ENCODE peak calls at places on chromosome 4, in five cellular contexts. W, Y, H, Q and I are unnamed samples. For H3K36me3, the result is how much of the 10 kb centered on the place peaks cover.

GRCh38 chr4:138892483-138893386 is 122.8 kb upstream of the NOCT start:
- DNase-seq in Q (no peak), W (no peak), H (no peak), Y (no peak), I (no peak)

GRCh38 chr4:155530290-155530689 is 136.4 kb upstream of the GUCY1A1 start:
- DNase-seq in H (no peak), Q (no peak), W (no peak), Y (no peak), I (no peak)

GRCh38 chr4:41144812-41145211 is 69.5 kb downstream of the APBB2 start:
- DNase-seq in H (peak), Y (no peak), Q (no peak), W (no peak), I (no peak)

GRCh38 chr4:40316782-40317635 is 18.1 kb upstream of the CHRNA9 start:
- DNase-seq in Q (peak), H (peak), W (peak), Y (peak), I (peak)

GRCh38 chr4:14924080-14924916 is 78.0 kb upstream of the CPEB2 start:
- DNase-seq in Y (no peak), H (no peak), W (no peak), Q (no peak), I (no peak)

GRCh38 chr4:67779631-67780030 is 25.4 kb upstream of the GNRHR start:
- DNase-seq in H (no peak), W (no peak), Y (no peak), Q (no peak), I (no peak)

GRCh38 chr4:10283761-10284160 is 167.2 kb upstream of the WDR1 start:
- DNase-seq in W (no peak), H (no peak), Y (no peak), Q (no peak), I (no peak)

GRCh38 chr4:183812567-183812966 is 92.5 kb upstream of the STOX2 start:
- DNase-seq in Y (no peak), H (no peak), W (no peak), Q (no peak), I (no peak)

GRCh38 chr4:15891312-15891711 is 47.2 kb downstream of the FGFBP1 start:
- DNase-seq in Y (no peak), W (no peak), H (no peak), Q (peak), I (no peak)

GRCh38 chr4:8732681-8733243 is 138.9 kb downstream of the HMX1 start:
- DNase-seq in Q (no peak), Y (no peak), H (no peak), W (no peak), I (no peak)

GRCh38 chr4:149707862-149708261 is 107.8 kb downstream of the IQCM start:
- DNase-seq in Q (no peak), W (no peak), H (no peak), Y (no peak), I (no peak)

GRCh38 chr4:149706942-149707341 is 108.7 kb downstream of the IQCM start:
- DNase-seq in H (no peak), Q (no peak), Y (no peak), W (no peak), I (no peak)

GRCh38 chr4:149711588-149711987 is 104.1 kb downstream of the IQCM start:
- DNase-seq in Y (no peak), Q (no peak), W (no peak), H (no peak), I (no peak)

GRCh38 chr4:149709640-149710039 is 106.0 kb downstream of the IQCM start:
- DNase-seq in Q (no peak), Y (no peak), H (no peak), W (no peak), I (no peak)

DNA sequence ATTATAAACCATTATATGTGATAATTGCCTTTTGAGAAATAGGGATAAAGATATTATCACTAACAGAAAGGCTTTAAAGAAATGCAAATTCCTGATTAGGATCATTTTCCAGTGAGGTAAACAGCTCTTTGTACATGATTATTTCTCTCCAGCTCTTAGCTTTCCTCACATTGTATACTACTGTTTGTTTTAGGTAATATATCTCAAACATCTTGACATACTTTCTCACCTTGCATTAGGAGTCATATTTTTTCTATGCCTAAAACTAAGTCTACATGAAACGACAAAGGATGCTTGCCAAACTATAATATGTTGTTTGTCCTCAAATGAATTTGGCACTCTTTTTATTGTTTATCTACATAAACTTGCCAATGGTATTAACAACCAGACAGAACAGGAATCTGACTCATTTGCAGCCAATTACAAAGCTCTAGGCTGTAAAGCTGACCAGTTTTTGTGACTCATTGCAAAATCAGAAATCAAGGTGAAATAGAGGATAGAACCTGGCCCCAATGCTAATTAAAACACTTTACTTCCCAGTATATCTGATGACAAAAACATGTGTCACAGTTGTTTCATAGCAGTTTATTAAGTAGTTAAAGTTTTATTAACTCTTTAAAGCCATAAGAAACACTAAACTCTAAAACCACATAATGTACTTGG is 107.0 kb downstream of the IQCM start:
- DNase-seq in Y (no peak), Q (no peak), H (no peak), W (no peak), I (no peak)
- TF ChIP-seq GABPA in Y (no peak), Q (no peak), H (no peak), W (no peak), I (no peak)

GRCh38 chr4:121977251-121978168 is 25.6 kb upstream of the TRPC3 start:
- DNase-seq in H (no peak), Q (peak), Y (no peak), W (no peak), I (no peak)
- H3K4me3 ChIP-seq in H (no peak), Q (peak), Y (no peak), W (no peak), I (no peak)

GRCh38 chr4:130722370-130722769 is 1626.4 kb downstream of the C4orf33 start:
- DNase-seq in Q (no peak), H (no peak), W (no peak), Y (peak), I (no peak)
- H3K36me3 ChIP-seq in Q (under half), H (under half), W (under half), Y (under half), I (under half)

GRCh38 chr4:28241021-28241420 is 1380.4 kb downstream of the STIM2 start:
- DNase-seq in Y (no peak), W (no peak), H (no peak), Q (no peak), I (no peak)
- TF ChIP-seq GABPA in Y (no peak), W (no peak), H (no peak), Q (no peak), I (no peak)

DNA sequence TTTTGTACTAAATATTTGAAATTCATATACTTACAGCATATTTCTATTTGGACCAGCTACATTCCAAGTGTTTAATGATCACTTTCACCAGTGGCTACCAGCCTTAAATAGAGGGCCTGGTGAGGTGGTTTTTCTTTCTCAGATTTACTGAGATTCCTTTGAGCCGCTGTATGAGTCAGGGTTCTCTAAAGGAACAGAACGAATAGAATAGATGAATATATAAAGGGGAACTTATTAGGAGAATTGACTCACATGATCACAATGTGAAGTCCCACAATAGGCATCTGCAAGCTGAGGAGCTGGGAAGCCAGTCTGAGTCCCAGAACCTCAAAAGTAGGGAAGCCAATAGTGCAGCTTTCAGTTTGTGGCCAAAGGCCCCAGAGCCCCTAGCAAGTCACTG is 146.2 kb upstream of the TLL1 start:
- DNase-seq in H (no peak), W (no peak), Y (no peak), Q (no peak), I (no peak)
- H3K4me3 ChIP-seq in H (no peak), W (no peak), Y (no peak), Q (no peak), I (no peak)

GRCh38 chr4:169092889-169093522 is 83.0 kb upstream of the CBR4 start:
- DNase-seq in W (no peak), Y (no peak), H (no peak), Q (no peak), I (no peak)
- H3K36me3 ChIP-seq in W (under half), Y (under half), H (under half), Q (under half), I (under half)

DNA sequence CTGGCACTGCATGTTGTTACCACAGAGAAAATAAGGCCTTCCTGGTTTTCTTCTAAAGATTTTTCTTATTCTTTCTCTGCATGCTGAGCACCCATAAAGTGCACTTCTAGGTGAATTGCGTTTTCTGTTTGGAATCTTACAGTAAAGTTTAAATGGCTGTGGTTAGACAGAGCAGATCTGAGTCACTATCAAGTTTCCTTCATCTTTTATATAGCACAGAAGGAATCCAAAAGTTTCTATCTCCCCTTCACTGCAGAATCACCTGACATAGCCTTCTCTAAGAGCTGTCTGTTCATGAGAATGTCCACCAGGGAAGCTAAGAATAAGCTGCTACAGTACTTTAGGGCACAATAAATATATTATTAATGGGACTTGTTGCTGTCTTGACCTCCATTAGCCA is 455.5 kb upstream of the FAM241A start:
- DNase-seq in W (no peak), Q (no peak), H (no peak), Y (no peak), I (no peak)
- TF ChIP-seq GABPA in W (no peak), Q (no peak), H (no peak), Y (no peak), I (no peak)

GRCh38 chr4:121484633-121485032 is 103.8 kb upstream of the QRFPR start:
- DNase-seq in W (peak), H (peak), Q (no peak), Y (no peak), I (peak)

GRCh38 chr4:121479801-121480200 is 99.0 kb upstream of the QRFPR start:
- DNase-seq in Q (no peak), W (no peak), Y (no peak), H (no peak), I (no peak)

GRCh38 chr4:121485190-121485804 is 104.5 kb upstream of the QRFPR start:
- DNase-seq in H (no peak), W (no peak), Q (no peak), Y (no peak), I (no peak)
- H3K4me3 ChIP-seq in H (no peak), W (no peak), Q (no peak), Y (no peak), I (no peak)